ENCODE peak calls at places on chromosomes 12 and 14, in nine cellular contexts. X, I, A, V, C, Y, U, D and E are unnamed samples. For H3K4me1, the result is how much of the 10 kb centered on the place peaks cover.

GRCh38 chr14:102202944-102203343 is 63.2 kb downstream of the WDR20 start:
- DNase-seq in X (no peak), I (no peak), A (no peak), V (no peak), C (no peak), Y (no peak), U (no peak), D (no peak), E (no peak)

GRCh38 chr12:15584366-15585041 is 204.7 kb downstream of the EPS8 start:
- DNase-seq in X (peak), I (no peak), A (no peak), V (peak), C (no peak), Y (no peak), U (no peak), D (peak), E (no peak)

GRCh38 chr14:67241416-67242362 is at the start of gene PALS1:
- DNase-seq in X (peak), I (no peak), A (peak), V (peak), C (peak), Y (no peak), U (no peak), D (peak), E (no peak)

GRCh38 chr12:109575683-109576082 is 2.1 kb downstream of the MVK start:
- DNase-seq in X (no peak), I (no peak), A (no peak), V (no peak), C (no peak), Y (no peak), U (peak), D (no peak), E (peak)

GRCh38 chr12:93819048-93819491 is 141.9 kb downstream of the CRADD start:
- DNase-seq in X (peak), I (peak), A (peak), V (no peak), C (no peak), Y (peak), U (no peak), D (peak), E (peak)

GRCh38 chr12:71440393-71441349 is 1.1 kb downstream of the LGR5 start:
- DNase-seq in X (no peak), I (no peak), A (no peak), V (peak), C (no peak), Y (no peak), U (peak), D (no peak), E (no peak)

GRCh38 chr12:753401-754237 is 1.2 kb downstream of the WNK1 start:
- DNase-seq in X (no peak), I (peak), A (peak), V (no peak), C (no peak), Y (peak), U (peak), D (peak), E (peak)

GRCh38 chr14:91728616-91729183 is 3.2 kb downstream of the CATSPERB start:
- DNase-seq in X (no peak), I (no peak), A (no peak), V (no peak), C (no peak), Y (no peak), U (no peak), D (peak), E (no peak)

GRCh38 chr12:1993871-1994371 is 10.3 kb downstream of the DCP1B start:
- DNase-seq in X (peak), I (no peak), A (no peak), V (peak), C (no peak), Y (no peak), U (peak), D (peak), E (no peak)

GRCh38 chr12:90572778-90573177 is 382.2 kb downstream of the CCER1 start:
- DNase-seq in X (no peak), I (no peak), A (no peak), V (no peak), C (no peak), Y (no peak), U (no peak), D (no peak), E (no peak)

GRCh38 chr12:64181504-64182291 is 40.4 kb downstream of the KICS2 start:
- DNase-seq in X (peak), I (no peak), A (peak), V (peak), C (peak), Y (peak), U (peak), D (peak), E (peak)

GRCh38 chr12:118984206-118984943 is 3.0 kb downstream of the SRRM4 start:
- DNase-seq in X (no peak), I (no peak), A (no peak), V (no peak), C (no peak), Y (no peak), U (no peak), D (no peak), E (no peak)

GRCh38 chr14:100375273-100375962 is 52.3 kb downstream of the SLC25A47 start:
- DNase-seq in X (peak), I (peak), A (peak), V (peak), C (no peak), Y (peak), U (peak), D (peak), E (peak)

GRCh38 chr12:62472472-62472871 is 5.8 kb downstream of the MON2 start:
- DNase-seq in X (no peak), I (no peak), A (no peak), V (no peak), C (no peak), Y (no peak), U (no peak), D (no peak), E (no peak)

GRCh38 chr12:112979281-112979680 is 962 bp downstream of the OAS2 start:
- DNase-seq in X (no peak), I (no peak), A (no peak), V (no peak), C (no peak), Y (no peak), U (no peak), D (no peak), E (no peak)

GRCh38 chr14:39988939-39989338 is 556.7 kb upstream of the FBXO33 start:
- DNase-seq in X (no peak), I (no peak), A (no peak), V (peak), C (no peak), Y (no peak), U (no peak), D (peak), E (no peak)

GRCh38 chr14:22994762-22995275 is 12.5 kb upstream of the AJUBA start:
- DNase-seq in X (peak), I (no peak), A (peak), V (peak), C (peak), Y (no peak), U (no peak), D (peak), E (no peak)

GRCh38 chr12:71392521-71393145 is 47.0 kb upstream of the LGR5 start:
- DNase-seq in X (peak), I (no peak), A (no peak), V (peak), C (peak), Y (no peak), U (no peak), D (peak), E (no peak)

GRCh38 chr14:91387135-91387849 is 30.3 kb downstream of the CCDC88C start:
- DNase-seq in X (peak), I (no peak), A (no peak), V (no peak), C (no peak), Y (no peak), U (no peak), D (peak), E (no peak)

GRCh38 chr12:4997939-4998338 is 45.7 kb upstream of the KCNA5 start:
- DNase-seq in X (peak), I (no peak), A (no peak), V (no peak), C (peak), Y (no peak), U (no peak), D (peak), E (peak)

GRCh38 chr12:107207931-107208515 is 114.7 kb upstream of the CRY1 start:
- DNase-seq in X (peak), I (no peak), A (no peak), V (no peak), C (no peak), Y (no peak), U (no peak), D (no peak), E (no peak)

GRCh38 chr12:121284551-121285390 is 11.7 kb downstream of the CAMKK2 start:
- DNase-seq in X (peak), I (no peak), A (no peak), V (no peak), C (no peak), Y (no peak), U (peak), D (no peak), E (no peak)

DNA sequence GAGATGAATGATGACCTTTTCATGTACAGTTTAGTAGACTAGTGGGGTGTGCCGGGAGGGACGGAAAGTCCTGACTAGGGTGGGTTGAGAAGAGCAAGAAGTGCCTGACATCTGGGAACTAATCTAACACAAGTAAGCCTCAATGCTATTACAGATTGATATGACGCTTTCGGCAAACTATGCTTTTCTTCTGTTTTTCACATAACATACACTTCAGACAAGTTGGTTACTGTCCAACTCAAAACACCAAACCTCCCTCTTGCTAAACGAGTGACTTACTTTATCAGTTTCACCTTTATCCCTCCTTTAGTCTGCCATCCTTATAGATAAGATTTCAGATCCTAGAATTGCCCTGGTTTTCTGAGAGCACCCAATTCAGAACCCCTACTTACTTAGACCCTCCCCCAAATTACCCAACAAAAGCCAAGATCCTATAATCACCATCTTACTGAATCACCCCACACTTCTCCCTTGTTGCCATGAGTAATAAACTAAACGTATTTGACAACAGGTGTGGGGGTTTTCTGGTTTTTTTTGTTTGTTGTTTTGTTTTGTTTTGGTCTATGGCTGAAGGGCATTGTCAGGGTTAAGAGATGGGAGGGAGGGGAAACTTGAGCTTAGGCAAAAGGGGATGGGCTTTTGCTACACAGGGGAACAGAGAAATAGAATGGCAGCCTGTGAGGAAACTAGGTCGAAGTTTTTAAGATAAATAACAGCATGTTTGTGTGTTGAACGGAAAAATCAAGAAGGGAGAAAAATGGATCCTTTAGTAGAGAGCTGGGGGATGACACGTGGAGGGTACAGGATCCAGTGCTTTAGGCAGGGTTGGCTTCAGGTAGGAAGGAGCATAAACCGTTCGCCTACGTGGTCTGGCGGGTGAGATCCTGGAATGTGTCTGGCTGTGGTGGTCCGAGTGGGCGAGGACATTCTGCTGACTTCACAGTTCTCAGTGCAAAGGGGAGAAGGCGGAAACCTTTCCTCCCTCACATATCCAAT is 6.1 kb upstream of the PSMA3 start:
- DNase-seq in X (no peak), I (no peak), A (no peak), V (no peak), C (no peak), Y (no peak), U (no peak), D (peak), E (no peak)
- H3K27ac ChIP-seq in X (no peak), I (peak), A (peak), V (no peak), C (no peak), Y (peak), U (peak), D (peak), E (peak)

GRCh38 chr12:57147641-57147944 is 174 bp upstream of the LRP1-AS start:
- DNase-seq in X (peak), I (no peak), A (no peak), V (peak), C (no peak), Y (peak), U (no peak), D (peak), E (peak)

GRCh38 chr12:57146925-57147640 is at the start of gene LRP1-AS:
- DNase-seq in X (no peak), I (no peak), A (no peak), V (peak), C (no peak), Y (no peak), U (no peak), D (no peak), E (no peak)

GRCh38 chr12:57148469-57149308 is 1.3 kb upstream of the LRP1-AS start:
- DNase-seq in X (peak), I (peak), A (no peak), V (peak), C (no peak), Y (peak), U (peak), D (peak), E (peak)

GRCh38 chr12:57145460-57146059 is 1.9 kb downstream of the LRP1-AS start:
- DNase-seq in X (no peak), I (no peak), A (no peak), V (no peak), C (no peak), Y (no peak), U (no peak), D (no peak), E (no peak)

GRCh38 chr12:57146092-57146491 is 1.3 kb downstream of the LRP1-AS start:
- DNase-seq in X (no peak), I (no peak), A (no peak), V (no peak), C (no peak), Y (no peak), U (no peak), D (no peak), E (no peak)
- H3K4me1 ChIP-seq in X (half or more), I (half or more), A (under half), V (half or more), C (under half), Y (under half), U (under half), D (under half), E (under half)

DNA sequence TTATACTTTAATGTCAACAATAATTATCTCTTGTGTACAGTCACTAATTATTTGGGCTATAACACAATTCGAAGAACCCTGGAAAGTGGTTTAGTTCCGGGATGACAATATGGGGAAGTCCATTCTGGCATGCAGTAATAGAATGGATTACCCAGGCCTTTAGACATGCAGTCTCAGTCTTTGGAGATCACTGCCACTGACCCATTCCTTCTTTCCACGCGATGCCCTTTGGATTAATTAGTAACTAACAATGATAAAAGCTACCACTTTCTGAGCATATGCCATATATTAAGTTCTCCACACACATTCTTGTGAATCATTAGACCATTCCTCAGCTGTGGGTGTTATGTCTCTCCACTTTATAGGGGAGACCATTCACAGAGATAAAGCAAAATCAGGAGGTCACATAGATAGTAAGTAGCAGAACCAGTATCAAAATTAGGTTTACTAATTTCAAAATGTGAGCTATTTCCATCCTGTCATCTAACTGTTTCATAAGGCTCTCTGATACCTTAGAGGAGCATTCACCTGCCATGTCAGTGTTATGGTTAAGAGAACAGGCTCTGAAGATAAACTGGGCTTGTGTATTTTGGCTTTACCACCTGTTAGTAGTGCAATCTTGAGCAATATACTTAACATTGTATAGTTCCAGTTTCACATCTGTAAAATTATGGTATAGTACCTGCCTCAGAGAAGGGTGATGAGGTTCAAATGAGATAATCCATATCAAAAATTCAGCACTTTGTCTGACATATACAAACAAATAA is 27.2 kb upstream of the KCNJ8 start:
- DNase-seq in X (no peak), I (no peak), A (no peak), V (no peak), C (no peak), Y (no peak), U (no peak), D (no peak), E (no peak)
- H3K27ac ChIP-seq in X (no peak), I (no peak), A (no peak), V (no peak), C (no peak), Y (no peak), U (peak), D (no peak), E (no peak)

GRCh38 chr12:92143280-92143679 is 2.4 kb downstream of the BTG1 start:
- DNase-seq in X (no peak), I (no peak), A (no peak), V (no peak), C (no peak), Y (no peak), U (no peak), D (no peak), E (no peak)

GRCh38 chr12:92141585-92142244 is 3.9 kb downstream of the BTG1 start:
- DNase-seq in X (no peak), I (no peak), A (no peak), V (no peak), C (no peak), Y (no peak), U (no peak), D (no peak), E (no peak)

GRCh38 chr12:92142251-92142896 is 3.3 kb downstream of the BTG1 start:
- DNase-seq in X (no peak), I (no peak), A (no peak), V (no peak), C (no peak), Y (no peak), U (no peak), D (no peak), E (no peak)

GRCh38 chr12:92139634-92140555 is 5.8 kb downstream of the BTG1 start:
- DNase-seq in X (peak), I (no peak), A (no peak), V (no peak), C (no peak), Y (no peak), U (no peak), D (no peak), E (no peak)

GRCh38 chr12:92140919-92141536 is 4.6 kb downstream of the BTG1 start:
- DNase-seq in X (no peak), I (no peak), A (no peak), V (no peak), C (no peak), Y (no peak), U (no peak), D (no peak), E (no peak)
- H3K4me1 ChIP-seq in X (under half), I (half or more), A (under half), V (half or more), C (under half), Y (under half), U (under half), D (under half), E (half or more)

GRCh38 chr14:72790887-72791566 is 102.9 kb downstream of the DPF3 start:
- DNase-seq in X (no peak), I (peak), A (no peak), V (no peak), C (no peak), Y (peak), U (peak), D (no peak), E (peak)
- H3K27ac ChIP-seq in X (no peak), I (peak), A (no peak), V (no peak), C (no peak), Y (peak), U (no peak), D (peak), E (peak)

GRCh38 chr12:6547566-6547965 is 8.3 kb downstream of the IFFO1 start:
- DNase-seq in X (no peak), I (no peak), A (no peak), V (no peak), C (no peak), Y (peak), U (no peak), D (no peak), E (peak)
- H3K4me1 ChIP-seq in X (under half), I (half or more), A (under half), V (under half), C (under half), Y (under half), U (under half), D (under half), E (under half)

DNA sequence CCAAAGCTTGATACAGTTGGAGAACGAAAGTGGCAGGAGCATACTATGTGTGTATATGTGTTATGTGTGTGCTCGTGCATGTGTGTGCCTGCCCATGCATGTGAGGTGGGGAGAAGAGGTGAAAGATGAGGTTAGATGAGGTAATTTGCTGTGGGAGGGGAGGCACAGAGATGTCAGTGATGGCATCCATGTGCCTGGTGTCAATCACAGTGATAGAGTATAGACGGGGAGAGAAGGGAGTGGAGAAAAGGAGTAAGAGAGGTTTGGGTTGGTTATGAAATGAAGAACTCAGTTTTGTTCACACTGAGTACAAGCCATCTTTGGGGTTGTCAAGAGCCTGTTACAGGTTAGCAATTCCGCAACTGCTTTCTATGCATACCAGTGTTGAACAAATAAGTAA is 14.6 kb upstream of the NYNRIN start:
- DNase-seq in X (no peak), I (no peak), A (no peak), V (no peak), C (no peak), Y (no peak), U (no peak), D (no peak), E (no peak)
- H3K27ac ChIP-seq in X (no peak), I (no peak), A (no peak), V (no peak), C (no peak), Y (no peak), U (no peak), D (no peak), E (no peak)